ENCODE peak calls at places on chromosomes 5 and 9, in seven cellular contexts. One of them, this sample, is unnamed.

GRCh38 chr5:118326496-118327045 is 661.8 kb downstream of the DTWD2 start:
- DNase-seq in tibial artery: no peak
- DNase-seq in Kasumi-1: no peak
- DNase-seq in pancreas: no peak
- DNase-seq in adrenal gland: no peak
- DNase-seq in NCI-H187 treated with DMSO at 0.1 percent for 48 hours: no peak
- DNase-seq in GM20000: no peak
- DNase-seq in this sample: no peak

GRCh38 chr9:91071185-91071990 is 269.8 kb downstream of the SYK start:
- DNase-seq in tibial artery: no peak
- DNase-seq in Kasumi-1: no peak
- DNase-seq in pancreas: no peak
- DNase-seq in adrenal gland: peak; percentile 43
- DNase-seq in NCI-H187 treated with DMSO at 0.1 percent for 48 hours: no peak
- DNase-seq in GM20000: no peak
- DNase-seq in this sample: no peak

GRCh38 chr5:51033215-51033614 is 350.0 kb upstream of the ISL1 start:
- DNase-seq in tibial artery: no peak
- DNase-seq in Kasumi-1: no peak
- DNase-seq in pancreas: peak; percentile 18
- DNase-seq in adrenal gland: no peak
- DNase-seq in NCI-H187 treated with DMSO at 0.1 percent for 48 hours: no peak
- DNase-seq in GM20000: no peak
- DNase-seq in this sample: peak; percentile 64

GRCh38 chr9:94864862-94865435 is 138.4 kb downstream of the AOPEP start:
- DNase-seq in tibial artery: no peak
- DNase-seq in Kasumi-1: no peak
- DNase-seq in pancreas: no peak
- DNase-seq in adrenal gland: no peak
- DNase-seq in NCI-H187 treated with DMSO at 0.1 percent for 48 hours: no peak
- DNase-seq in GM20000: no peak
- DNase-seq in this sample: no peak

GRCh38 chr9:96874947-96875459 is 20.7 kb upstream of the ZNF782 start:
- DNase-seq in tibial artery: no peak
- DNase-seq in Kasumi-1: no peak
- DNase-seq in pancreas: peak; percentile 92
- DNase-seq in adrenal gland: no peak
- DNase-seq in NCI-H187 treated with DMSO at 0.1 percent for 48 hours: no peak
- DNase-seq in GM20000: peak; percentile 77
- DNase-seq in this sample: peak; percentile 50

GRCh38 chr5:94181940-94182339 is 436.5 kb downstream of the KIAA0825 start:
- DNase-seq in tibial artery: no peak
- DNase-seq in Kasumi-1: peak; percentile 3
- DNase-seq in pancreas: no peak
- DNase-seq in adrenal gland: no peak
- DNase-seq in NCI-H187 treated with DMSO at 0.1 percent for 48 hours: no peak
- DNase-seq in GM20000: no peak
- DNase-seq in this sample: peak; percentile 31

GRCh38 chr5:59007460-59008063 is 424.7 kb downstream of the RAB3C start:
- DNase-seq in tibial artery: no peak
- DNase-seq in Kasumi-1: peak; percentile 38
- DNase-seq in pancreas: no peak
- DNase-seq in adrenal gland: no peak
- DNase-seq in NCI-H187 treated with DMSO at 0.1 percent for 48 hours: peak; percentile 42
- DNase-seq in GM20000: peak; percentile 23
- DNase-seq in this sample: peak; percentile 33

GRCh38 chr9:129576546-129577543 is 44.1 kb downstream of the C9orf50 start:
- DNase-seq in tibial artery: no peak
- DNase-seq in Kasumi-1: no peak
- DNase-seq in pancreas: no peak
- DNase-seq in adrenal gland: no peak
- DNase-seq in NCI-H187 treated with DMSO at 0.1 percent for 48 hours: no peak
- DNase-seq in GM20000: no peak
- DNase-seq in this sample: no peak

GRCh38 chr5:180809403-180810209 is 7.0 kb upstream of the MGAT1 start:
- DNase-seq in tibial artery: peak; percentile 96
- DNase-seq in Kasumi-1: peak; percentile 90
- DNase-seq in pancreas: peak; percentile 82
- DNase-seq in adrenal gland: peak; percentile 90
- DNase-seq in NCI-H187 treated with DMSO at 0.1 percent for 48 hours: peak; percentile 26
- DNase-seq in GM20000: peak; percentile 94
- DNase-seq in this sample: peak; percentile 71

GRCh38 chr5:50962934-50963646 is 296.7 kb downstream of the PARP8 start:
- DNase-seq in tibial artery: peak; percentile 77
- DNase-seq in Kasumi-1: peak; percentile 90
- DNase-seq in pancreas: peak; percentile 66
- DNase-seq in adrenal gland: peak; percentile 79
- DNase-seq in NCI-H187 treated with DMSO at 0.1 percent for 48 hours: peak; percentile 72
- DNase-seq in GM20000: peak; percentile 88
- DNase-seq in this sample: peak; percentile 86